ENCODE peak calls at places on chromosomes 13 and 19, in six cellular contexts. U is Peyer's patch, E is suprapubic skin, O is IMR-90, G is sigmoid colon, W is body of pancreas. S is an unnamed sample.

GRCh38 chr13:41470187-41470586 is 12.8 kb downstream of the RGCC start:
- DNase-seq in W (no peak), E (no peak), O (no peak), G (no peak), U (no peak), S (no peak)

GRCh38 chr19:30567535-30568232 is 195.5 kb downstream of the ZNF536 start:
- DNase-seq in U (no peak), W (no peak), G (no peak), E (peak), O (no peak), S (no peak)

GRCh38 chr13:52128714-52129700 is at the start of gene NEK5:
- DNase-seq in G (peak), O (peak), W (peak), E (peak), U (peak), S (peak)

GRCh38 chr13:31605076-31605858 is 134.1 kb upstream of the RXFP2 start:
- DNase-seq in O (no peak), G (no peak), U (no peak), E (no peak), W (no peak), S (no peak)

GRCh38 chr13:111792956-111793355 is 274.0 kb upstream of the SOX1 start:
- DNase-seq in W (no peak), U (no peak), G (no peak), E (no peak), O (no peak), S (no peak)

GRCh38 chr13:19910336-19911072 is 47.1 kb upstream of the ZMYM5 start:
- DNase-seq in U (no peak), W (no peak), O (peak), G (no peak), E (no peak), S (peak)

GRCh38 chr13:31476266-31476665 is 263.1 kb upstream of the RXFP2 start:
- DNase-seq in U (no peak), G (no peak), O (peak), W (no peak), E (no peak), S (no peak)

GRCh38 chr19:6768236-6768785 is 1.1 kb upstream of the SH2D3A start:
- DNase-seq in W (no peak), O (no peak), G (no peak), U (peak), E (no peak), S (no peak)

GRCh38 chr13:39676315-39676876 is 20.9 kb downstream of the COG6 start:
- DNase-seq in G (no peak), W (no peak), U (no peak), O (peak), E (no peak), S (no peak)

GRCh38 chr19:4442846-4443146 is 14.8 kb downstream of the UBXN6 start:
- DNase-seq in U (no peak), G (no peak), W (no peak), E (no peak), O (no peak), S (no peak)

GRCh38 chr19:41792513-41793413 is 3.6 kb upstream of the CEACAM3 start:
- DNase-seq in W (peak), G (no peak), E (no peak), U (peak), O (peak), S (peak)

GRCh38 chr19:23033721-23034120 is 30.7 kb upstream of the ZNF728 start:
- DNase-seq in W (no peak), U (no peak), O (no peak), G (no peak), E (no peak), S (no peak)

GRCh38 chr13:27792393-27793218 is at the start of gene GSX1:
- DNase-seq in U (peak), G (no peak), W (peak), O (peak), E (no peak), S (no peak)

GRCh38 chr19:15015946-15016542 is 33.2 kb upstream of the CASP14 start:
- DNase-seq in U (no peak), O (no peak), G (no peak), W (peak), E (no peak), S (peak)

GRCh38 chr19:18295034-18295451 is 13.6 kb upstream of the JUND start:
- DNase-seq in O (no peak), U (no peak), E (peak), G (no peak), W (no peak), S (no peak)

GRCh38 chr19:36605101-36605838 is at the start of gene ZNF382:
- DNase-seq in U (peak), G (peak), O (peak), E (no peak), W (peak), S (no peak)

GRCh38 chr13:50798923-50799322 is 44.6 kb downstream of the DLEU7 start:
- DNase-seq in E (no peak), O (no peak), U (no peak), W (no peak), G (no peak), S (peak)

GRCh38 chr13:114101325-114101821 is 31.1 kb downstream of the RASA3 start:
- DNase-seq in G (peak), W (peak), O (no peak), U (peak), E (peak), S (no peak)

GRCh38 chr19:13920940-13921744 is 15.1 kb downstream of the CC2D1A start:
- DNase-seq in W (no peak), G (no peak), O (peak), E (no peak), U (no peak), S (peak)

GRCh38 chr19:17076539-17076919 is 952 bp downstream of the MYO9B start:
- DNase-seq in W (peak), E (no peak), G (no peak), U (peak), O (no peak), S (no peak)

GRCh38 chr13:31901985-31902384 is 129.6 kb upstream of the FRY start:
- DNase-seq in G (no peak), U (no peak), W (no peak), E (no peak), O (no peak), S (no peak)

GRCh38 chr13:37797606-37798005 is 72.0 kb downstream of the TRPC4 start:
- DNase-seq in E (no peak), U (no peak), G (no peak), O (no peak), W (no peak), S (no peak)

GRCh38 chr13:51849145-51850101 is 4.4 kb upstream of the TMEM272 start:
- DNase-seq in W (no peak), U (no peak), E (no peak), G (no peak), O (peak), S (peak)

GRCh38 chr13:63041640-63042414 is 1626.2 kb upstream of the PCDH20 start:
- DNase-seq in G (no peak), U (no peak), W (no peak), O (peak), E (no peak), S (no peak)

GRCh38 chr13:106139942-106140341 is 395.5 kb downstream of the EFNB2 start:
- DNase-seq in O (no peak), G (no peak), E (no peak), W (no peak), U (no peak), S (no peak)

GRCh38 chr19:53906211-53907192 is 2.6 kb upstream of the CACNG7 start:
- DNase-seq in G (no peak), O (no peak), E (no peak), U (peak), W (peak), S (peak)

GRCh38 chr13:46334008-46334407 is 53.0 kb downstream of the RUBCNL start:
- DNase-seq in E (no peak), W (no peak), U (no peak), G (no peak), O (no peak), S (no peak)

GRCh38 chr13:104315606-104316005 is 1249.4 kb upstream of the SLC10A2 start:
- DNase-seq in U (no peak), E (no peak), O (peak), W (no peak), G (no peak), S (peak)

GRCh38 chr19:13226983-13227382 is 76.8 kb downstream of the IER2 start:
- DNase-seq in W (no peak), G (no peak), E (no peak), O (no peak), U (no peak), S (no peak)

GRCh38 chr19:41753936-41754529 is 1.3 kb upstream of the CEACAM6 start:
- DNase-seq in E (no peak), G (no peak), O (peak), U (peak), W (peak), S (no peak)

GRCh38 chr13:50521750-50522149 is 321.7 kb downstream of the DLEU7 start:
- DNase-seq in E (no peak), W (peak), U (no peak), G (no peak), O (peak), S (no peak)

GRCh38 chr19:23116802-23117571 is at the start of gene ZNF730:
- DNase-seq in O (peak), E (peak), U (no peak), G (no peak), W (no peak), S (no peak)

GRCh38 chr13:39877134-39877533 is 221.7 kb downstream of the COG6 start:
- DNase-seq in E (no peak), G (no peak), O (no peak), U (no peak), W (no peak), S (no peak)

GRCh38 chr13:28147489-28147888 is 9.1 kb downstream of the PAN3 start:
- DNase-seq in O (peak), E (no peak), G (no peak), W (no peak), U (no peak), S (no peak)

GRCh38 chr13:50208826-50209335 is 193.6 kb downstream of the KCNRG start:
- DNase-seq in U (peak), O (peak), W (peak), E (peak), G (peak), S (peak)

GRCh38 chr13:113534236-113534860 is 43.8 kb upstream of the DCUN1D2 start:
- DNase-seq in E (no peak), U (peak), G (peak), O (no peak), W (no peak), S (no peak)

GRCh38 chr13:99916366-99917103 is 55.0 kb downstream of the ZIC5 start:
- DNase-seq in U (no peak), O (peak), W (peak), E (no peak), G (no peak), S (peak)

GRCh38 chr19:51333836-51334460 is 8.0 kb downstream of the VSIG10L start:
- DNase-seq in W (no peak), U (no peak), G (no peak), E (no peak), O (no peak), S (no peak)

GRCh38 chr19:47195462-47195861 is 35.5 kb downstream of the BBC3 start:
- DNase-seq in O (no peak), E (no peak), W (no peak), U (no peak), G (no peak), S (no peak)

GRCh38 chr19:47200530-47200929 is 30.5 kb downstream of the BBC3 start:
- DNase-seq in U (no peak), G (no peak), W (no peak), O (no peak), E (no peak), S (no peak)

GRCh38 chr19:47197141-47197540 is 33.9 kb downstream of the BBC3 start:
- DNase-seq in O (no peak), G (no peak), E (no peak), U (no peak), W (no peak), S (no peak)
- TF ChIP-seq POLR2A in O (no peak), G (no peak), E (no peak), U (no peak), W (no peak), S (no peak)

GRCh38 chr13:110576070-110576394 is 14.5 kb upstream of the RAB20 start:
- DNase-seq in G (no peak), W (no peak), O (no peak), U (peak), E (no peak), S (no peak)

GRCh38 chr13:110574161-110574560 is 12.6 kb upstream of the RAB20 start:
- DNase-seq in U (no peak), O (no peak), E (no peak), G (no peak), W (peak), S (no peak)

GRCh38 chr13:110576736-110577476 is 15.4 kb upstream of the RAB20 start:
- DNase-seq in O (no peak), W (peak), E (no peak), U (peak), G (no peak), S (no peak)

GRCh38 chr13:110572778-110573118 is 11.2 kb upstream of the RAB20 start:
- DNase-seq in E (no peak), U (no peak), G (no peak), W (no peak), O (no peak), S (no peak)

DNA sequence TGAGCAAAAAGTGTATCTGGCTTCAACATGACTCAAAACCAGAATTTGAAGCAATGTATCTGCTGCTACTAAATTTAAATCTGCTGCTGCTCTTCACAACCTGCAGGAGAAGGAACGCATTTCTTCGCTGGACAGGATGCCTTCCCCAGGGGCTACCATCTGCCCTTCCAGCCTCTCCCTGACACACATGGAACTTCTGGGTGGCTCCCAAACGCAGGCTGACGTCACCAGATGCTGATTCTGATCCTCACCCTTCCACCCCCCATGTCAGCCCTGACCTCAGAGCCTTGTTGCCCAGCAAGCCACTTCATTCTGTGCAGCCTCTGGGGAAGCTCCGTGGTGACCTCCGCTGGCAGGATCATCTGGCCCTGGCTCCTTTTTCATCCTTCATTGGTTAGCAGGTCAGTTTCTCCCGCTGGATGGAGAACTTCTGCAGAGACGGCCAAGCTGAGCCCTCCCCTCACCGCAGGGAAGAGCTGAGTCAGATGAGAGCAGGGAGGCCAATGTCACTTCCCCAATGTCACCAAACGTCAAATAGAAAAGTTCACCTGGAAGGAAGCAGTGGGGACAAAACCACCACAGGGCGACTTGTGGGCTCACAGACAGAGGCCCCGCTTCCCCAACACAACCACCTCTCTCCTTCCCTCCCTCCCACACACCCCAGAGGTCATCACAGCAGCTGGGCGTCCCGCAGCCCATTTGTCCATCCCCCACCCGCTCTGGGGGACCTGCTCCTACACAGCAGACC is 14.0 kb upstream of the RAB20 start:
- DNase-seq in U (peak), G (no peak), O (peak), E (no peak), W (peak), S (peak)
- TF ChIP-seq POLR2A in U (no peak), G (no peak), O (no peak), E (no peak), W (no peak), S (no peak)

GRCh38 chr19:37992761-37993160 is 85.8 kb downstream of the SIPA1L3 start:
- DNase-seq in U (no peak), G (no peak), E (no peak), O (no peak), W (no peak), S (no peak)

GRCh38 chr19:37990362-37990761 is 83.4 kb downstream of the SIPA1L3 start:
- DNase-seq in E (no peak), O (no peak), U (no peak), G (no peak), W (no peak), S (peak)

GRCh38 chr19:37991176-37991835 is 84.3 kb downstream of the SIPA1L3 start:
- DNase-seq in W (no peak), U (no peak), E (no peak), O (no peak), G (no peak), S (no peak)

GRCh38 chr19:37989855-37990254 is 82.8 kb downstream of the SIPA1L3 start:
- DNase-seq in G (no peak), E (no peak), O (no peak), U (no peak), W (no peak), S (no peak)

DNA sequence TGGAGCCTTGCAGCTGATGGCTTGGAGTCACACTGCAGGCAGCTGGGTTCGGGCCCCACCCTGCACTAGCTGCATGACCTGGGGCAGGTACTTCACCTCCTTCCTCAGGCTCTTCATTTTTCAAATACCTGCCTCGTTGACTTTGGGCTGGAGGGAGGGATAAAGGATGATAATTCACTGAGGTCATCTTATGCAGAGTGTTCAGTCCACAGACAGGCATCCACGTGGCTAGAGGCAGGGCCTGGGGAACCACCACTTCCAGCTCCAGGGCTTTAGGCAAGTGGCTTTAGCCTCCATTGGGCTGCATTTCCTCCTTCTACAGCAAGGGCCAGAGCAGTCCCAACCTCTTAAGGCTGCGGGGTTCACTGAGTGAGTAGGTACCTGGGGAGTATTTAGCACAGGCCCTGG is 84.8 kb downstream of the SIPA1L3 start:
- DNase-seq in G (no peak), O (no peak), U (no peak), E (no peak), W (no peak), S (no peak)
- TF ChIP-seq POLR2A in G (no peak), O (no peak), U (no peak), E (no peak), W (no peak), S (no peak)

DNA sequence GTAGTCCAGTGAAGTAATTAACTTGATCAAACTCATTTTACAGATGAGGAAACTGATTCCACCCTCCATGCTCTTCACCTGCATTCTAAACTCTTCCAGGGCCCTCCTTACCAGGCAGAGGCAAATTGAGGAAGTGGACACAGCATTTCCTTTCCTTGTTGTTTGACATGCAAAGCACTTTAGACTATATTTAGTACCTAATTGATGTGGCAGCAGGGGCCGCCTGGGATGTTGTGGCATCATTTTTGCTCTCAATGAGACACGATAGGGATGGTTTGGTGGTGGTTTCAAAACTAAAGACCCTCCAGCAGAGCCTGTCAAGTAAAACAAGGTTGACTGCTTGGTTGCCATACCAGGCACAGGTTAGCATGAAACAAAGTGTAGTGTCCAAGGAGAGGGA is 7.9 kb downstream of the SIPA1L3 start:
- DNase-seq in U (peak), O (no peak), E (no peak), G (no peak), W (no peak), S (no peak)
- TF ChIP-seq POLR2A in U (no peak), O (no peak), E (no peak), G (no peak), W (no peak), S (no peak)

GRCh38 chr13:73070451-73070850 is 11.6 kb downstream of the KLF5 start:
- DNase-seq in W (no peak), G (no peak), O (no peak), E (no peak), U (no peak), S (no peak)
- TF ChIP-seq POLR2A in W (no peak), G (no peak), O (no peak), E (no peak), U (no peak), S (no peak)